ENCODE peak calls at places on chromosomes 3 and 15, in nine cellular contexts. N, Y, S, B, W, D, R, Q and G are unnamed samples.

GRCh38 chr3:60932669-60933068 is 318.6 kb downstream of the FHIT start:
- DNase-seq in Y (no peak), B (no peak), N (peak), Q (peak), W (no peak), D (peak), S (no peak), R (no peak), G (peak)

GRCh38 chr15:34657469-34658127 is 74.1 kb upstream of the GOLGA8B start:
- DNase-seq in N (no peak), D (no peak), Y (no peak), W (no peak), R (no peak), B (no peak), S (no peak), Q (no peak), G (no peak)

GRCh38 chr3:13288732-13289718 is 131.1 kb downstream of the NUP210 start:
- DNase-seq in W (no peak), Y (no peak), N (no peak), S (peak), Q (no peak), R (peak), D (no peak), B (no peak), G (no peak)

GRCh38 chr15:56523521-56523920 is 58.6 kb upstream of the MNS1 start:
- DNase-seq in B (no peak), W (no peak), Y (no peak), S (no peak), D (peak), N (peak), Q (peak), R (no peak), G (no peak)

GRCh38 chr15:24956131-24956838 is 1.5 kb downstream of the SNRPN start:
- DNase-seq in Q (peak), W (peak), D (peak), R (peak), B (peak), S (peak), Y (peak), N (peak), G (peak)

GRCh38 chr3:5198986-5199731 is 11.7 kb downstream of the EDEM1 start:
- DNase-seq in N (no peak), B (no peak), D (no peak), Q (no peak), S (no peak), Y (no peak), W (no peak), R (no peak), G (no peak)

GRCh38 chr3:13116426-13116825 is 43.2 kb upstream of the IQSEC1 start:
- DNase-seq in N (no peak), B (no peak), D (no peak), S (no peak), Y (no peak), Q (no peak), W (no peak), R (no peak), G (no peak)

GRCh38 chr15:71705151-71705550 is 105.2 kb upstream of the NR2E3 start:
- DNase-seq in Y (no peak), W (no peak), S (no peak), D (peak), Q (no peak), B (no peak), R (no peak), N (no peak), G (peak)

GRCh38 chr3:124620600-124621063 is 109.6 kb upstream of the UMPS start:
- DNase-seq in B (peak), S (no peak), Y (no peak), Q (peak), W (peak), D (no peak), N (no peak), R (peak), G (peak)

GRCh38 chr3:13013994-13014754 is 59.1 kb downstream of the IQSEC1 start:
- DNase-seq in R (peak), Q (no peak), D (no peak), B (no peak), Y (no peak), S (no peak), W (no peak), N (no peak), G (no peak)

GRCh38 chr15:84737005-84737404 is 11.4 kb upstream of the ZNF592 start:
- DNase-seq in R (no peak), W (no peak), D (no peak), B (no peak), Y (no peak), S (no peak), Q (no peak), N (no peak), G (no peak)

GRCh38 chr15:84736375-84736774 is 12.0 kb upstream of the ZNF592 start:
- DNase-seq in Q (no peak), R (no peak), B (no peak), N (no peak), S (no peak), D (no peak), Y (no peak), W (no peak), G (no peak)

GRCh38 chr15:84731774-84732173 is 15.8 kb upstream of the SEC11A start:
- DNase-seq in Y (no peak), R (no peak), Q (peak), N (no peak), B (no peak), D (no peak), W (no peak), S (no peak), G (peak)

GRCh38 chr15:84740691-84741090 is 7.7 kb upstream of the ZNF592 start:
- DNase-seq in N (no peak), Y (no peak), B (no peak), Q (no peak), R (no peak), S (no peak), W (no peak), D (no peak), G (no peak)

GRCh38 chr15:84734794-84735479 is 13.5 kb upstream of the ZNF592 start:
- DNase-seq in W (peak), Q (peak), S (no peak), D (peak), N (peak), B (peak), Y (peak), R (peak), G (peak)
- H3K4me3 ChIP-seq in W (no peak), Q (peak), S (no peak), D (peak), N (peak), B (peak), Y (peak), R (peak), G (no peak)

DNA sequence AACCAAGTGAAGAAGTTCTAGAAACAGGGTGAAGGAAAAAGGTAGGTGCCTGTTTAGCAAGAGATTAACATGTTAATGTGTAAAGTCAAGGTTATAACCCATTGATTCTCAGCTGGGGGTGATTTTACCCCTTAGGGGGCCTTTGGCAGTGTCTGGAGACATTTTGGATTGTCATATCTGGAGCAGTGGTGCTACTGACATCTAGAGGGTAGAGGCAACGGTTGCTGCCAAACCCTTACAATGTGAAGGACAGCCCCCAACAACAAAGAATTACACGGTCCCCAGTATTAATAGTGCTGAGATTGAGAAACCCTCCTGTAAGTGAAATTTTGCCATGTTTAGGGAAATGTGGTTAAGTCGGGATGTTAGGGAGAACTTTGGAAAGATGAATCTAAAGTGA is 74.7 kb downstream of the CRYBG3 start:
- DNase-seq in N (no peak), B (no peak), D (no peak), R (no peak), S (no peak), W (no peak), Y (no peak), Q (no peak), G (no peak)
- TF ChIP-seq CTCF in N (peak), B (no peak), D (no peak), R (no peak), S (no peak), W (no peak), Y (peak), Q (peak), G (no peak)

DNA sequence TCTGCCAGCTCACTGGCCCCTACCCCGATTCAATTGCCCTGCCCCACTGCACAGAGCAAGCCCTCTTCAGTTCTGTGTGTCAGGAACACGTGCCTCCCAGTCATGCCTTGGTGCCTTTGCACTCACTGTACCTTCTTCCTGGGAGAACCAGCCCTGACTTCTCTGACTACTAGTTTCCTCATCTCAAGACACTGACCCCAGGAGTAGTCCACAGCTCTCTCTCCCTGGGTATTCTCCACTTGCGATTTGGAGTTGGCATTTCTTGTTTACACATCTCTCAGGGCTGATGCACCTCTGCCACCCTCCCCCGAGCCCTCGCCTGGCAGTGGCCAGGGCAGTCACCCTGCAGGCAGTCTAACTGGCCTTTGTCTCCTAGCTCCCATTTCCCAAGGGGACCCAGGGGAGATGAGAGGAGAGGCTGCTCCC is 5.7 kb downstream of the CISH start:
- DNase-seq in S (no peak), Y (peak), Q (no peak), R (no peak), W (no peak), B (no peak), D (no peak), N (no peak), G (no peak)
- H3K4me3 ChIP-seq in S (no peak), Y (no peak), Q (no peak), R (no peak), W (no peak), B (no peak), D (no peak), N (no peak), G (no peak)

DNA sequence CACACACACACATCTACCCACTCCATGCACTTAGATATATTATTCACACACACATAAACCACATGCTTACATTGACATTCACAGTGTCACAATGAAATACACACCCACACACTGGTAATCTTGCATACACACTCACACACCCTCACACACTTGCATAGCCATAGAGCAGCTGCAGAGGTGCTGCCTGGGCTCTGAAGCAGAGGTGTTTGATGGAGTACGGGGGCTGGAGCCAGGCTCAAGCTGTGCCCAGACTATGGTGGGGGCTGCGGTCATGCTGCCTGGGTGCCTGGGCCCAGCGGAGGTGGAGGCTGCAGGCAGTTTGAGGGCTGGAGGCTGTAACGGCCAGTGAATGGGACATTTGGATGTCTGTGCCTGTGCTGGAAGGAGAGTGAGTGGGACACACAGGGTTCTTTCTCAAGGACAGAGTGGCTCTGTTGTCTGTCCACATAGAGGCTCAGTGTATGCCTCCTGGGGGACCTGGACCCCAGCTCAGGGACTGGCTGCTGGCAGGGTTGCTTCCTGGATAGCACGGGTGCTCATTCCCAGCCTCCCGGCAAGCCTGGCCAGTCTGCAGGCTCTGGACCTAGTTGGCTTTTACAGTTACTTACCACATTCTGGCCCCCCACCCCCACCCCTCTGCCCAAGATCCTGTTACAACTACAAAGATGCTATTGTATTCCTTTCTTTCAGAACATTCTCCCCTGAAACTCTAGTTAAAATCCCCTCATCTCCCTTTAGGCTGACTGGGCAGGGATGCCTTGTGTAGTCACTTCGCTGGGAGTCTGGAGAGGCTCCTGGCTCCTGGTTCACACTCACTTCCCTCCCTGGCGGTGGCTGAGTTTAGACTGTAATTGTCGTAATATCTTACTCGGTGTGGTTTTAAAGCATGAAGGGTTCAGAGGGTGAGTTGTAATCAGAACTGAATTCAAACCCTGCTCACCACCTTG is 12.5 kb downstream of the GASK1A start:
- DNase-seq in R (no peak), N (no peak), Y (no peak), Q (no peak), S (peak), D (no peak), B (no peak), W (peak), G (no peak)
- TF ChIP-seq CTCF in R (no peak), N (no peak), Y (no peak), Q (no peak), S (no peak), D (no peak), B (no peak), W (no peak), G (no peak)

DNA sequence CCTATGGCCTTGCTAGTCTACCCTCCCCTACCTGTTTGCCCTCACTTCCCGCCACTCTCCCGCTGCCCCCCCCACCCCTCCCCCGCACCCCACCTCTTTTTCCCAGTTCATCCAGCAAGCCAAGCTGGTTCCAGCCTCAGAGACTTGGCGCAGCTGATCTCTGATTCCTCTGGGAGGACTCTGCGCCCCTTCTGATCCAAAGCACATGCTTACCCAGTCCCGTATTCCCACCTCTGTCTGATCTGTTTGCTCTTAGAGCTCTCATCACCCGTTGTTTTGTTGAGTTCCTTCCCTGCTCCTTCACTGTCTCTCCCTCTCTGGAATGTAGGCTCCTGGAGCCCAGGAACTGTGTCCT is 1.3 kb upstream of the ZXDC start:
- DNase-seq in N (no peak), D (no peak), B (no peak), S (no peak), Y (no peak), Q (no peak), W (no peak), R (peak), G (no peak)
- H3K4me3 ChIP-seq in N (no peak), D (no peak), B (no peak), S (peak), Y (peak), Q (no peak), W (no peak), R (no peak), G (no peak)

DNA sequence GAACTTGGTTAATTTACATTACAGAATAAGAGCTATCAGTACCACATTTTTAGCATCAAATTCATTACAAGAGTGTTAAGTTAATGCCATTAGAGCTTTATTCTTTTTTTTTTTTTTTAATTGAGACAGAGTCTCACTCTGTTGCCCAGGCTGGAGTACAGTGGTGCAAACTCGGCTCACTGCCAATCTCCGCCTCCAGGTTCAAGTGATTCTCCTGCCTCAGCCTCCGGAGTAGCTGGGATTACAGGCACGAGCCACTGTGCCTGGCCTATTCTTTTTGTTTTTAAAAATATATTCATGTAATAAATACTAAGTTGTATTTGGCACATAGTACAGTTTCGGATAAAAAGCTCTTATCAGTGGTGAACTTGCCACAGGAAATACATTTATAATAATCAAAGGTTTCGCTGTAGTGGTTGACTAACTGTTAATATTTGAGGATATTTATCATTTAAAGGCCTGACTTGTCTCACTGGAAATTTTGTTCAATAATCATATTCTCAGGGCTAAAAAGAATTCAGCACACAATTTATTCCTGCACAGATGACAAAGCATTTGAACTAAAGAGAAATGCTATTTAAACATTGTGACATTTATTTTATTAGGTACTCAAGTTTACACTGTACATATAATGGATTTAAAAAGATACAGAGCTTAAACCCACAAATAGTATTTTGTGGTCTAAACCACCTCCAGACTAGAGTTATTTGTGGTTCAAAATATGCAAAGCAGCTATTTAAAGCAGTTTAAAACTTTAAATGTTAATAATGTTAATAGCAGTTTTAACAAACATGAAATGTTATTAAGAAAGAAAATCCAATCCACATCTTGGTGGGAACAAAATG is 6.1 kb upstream of the LEKR1 start:
- DNase-seq in D (no peak), W (no peak), B (no peak), R (no peak), S (no peak), Q (no peak), Y (no peak), N (no peak), G (no peak)
- TF ChIP-seq CTCF in D (no peak), W (no peak), B (no peak), R (no peak), S (no peak), Q (no peak), Y (no peak), N (no peak), G (no peak)

DNA sequence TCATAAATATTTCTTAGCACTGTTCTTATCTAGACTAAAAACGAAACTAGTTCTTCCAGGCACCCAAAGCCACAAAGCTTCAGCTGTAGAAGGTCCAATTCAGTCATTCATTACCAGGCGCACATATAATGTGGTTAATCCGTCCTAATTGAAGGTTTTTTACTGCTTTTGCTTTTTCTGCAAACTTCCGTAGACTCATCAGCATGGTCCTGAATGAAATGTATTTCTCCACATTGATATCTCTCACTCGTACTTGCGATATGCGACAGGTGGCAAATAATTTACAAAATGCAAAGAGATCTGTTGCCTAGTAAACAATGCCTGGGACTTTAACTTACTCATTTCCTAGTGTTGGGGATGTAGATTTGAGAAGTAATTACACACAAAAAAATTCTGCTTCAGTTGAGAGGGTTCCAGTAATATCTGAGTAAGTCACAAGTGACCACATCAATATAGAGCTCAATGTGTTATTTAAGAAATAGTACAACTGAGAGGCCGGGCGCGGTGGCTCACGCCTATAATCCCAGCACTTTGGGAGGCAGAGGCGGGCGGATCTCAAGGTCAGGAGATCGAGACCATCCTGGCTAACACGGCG is 75.0 kb upstream of the MBNL1 start:
- DNase-seq in Q (no peak), D (no peak), R (no peak), N (no peak), B (no peak), W (no peak), Y (no peak), S (no peak), G (no peak)
- H3K4me3 ChIP-seq in Q (no peak), D (no peak), R (peak), N (no peak), B (peak), W (no peak), Y (no peak), S (no peak), G (no peak)

DNA sequence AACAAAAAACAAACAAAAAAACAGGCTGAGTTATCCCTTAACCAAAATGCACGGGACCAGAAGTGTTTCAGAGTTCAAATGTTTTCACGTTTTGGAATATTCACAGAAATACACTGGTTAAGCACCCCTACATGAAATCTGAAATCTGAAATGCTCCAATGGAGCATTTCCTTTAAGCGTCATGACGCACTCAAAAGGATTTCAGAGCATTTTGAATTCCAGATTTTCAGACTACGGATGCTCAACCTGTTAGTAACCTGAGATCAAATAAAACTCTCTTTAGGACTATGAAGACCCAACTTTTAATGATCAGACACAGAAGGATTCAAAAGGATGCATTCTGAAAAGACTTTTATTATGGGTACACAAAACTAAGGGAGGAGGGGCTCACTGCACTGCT is 9.6 kb downstream of the CLPX start:
- DNase-seq in D (no peak), S (no peak), R (no peak), Y (no peak), N (no peak), B (no peak), W (no peak), Q (no peak), G (no peak)
- TF ChIP-seq CTCF in D (no peak), S (no peak), R (no peak), Y (no peak), N (no peak), B (no peak), W (no peak), Q (no peak), G (no peak)